ENCODE peak calls at places on chromosomes 3 and 15, in four cellular contexts. One of them, this sample, is unnamed.

GRCh38 chr3:127064391-127065137 is 81.6 kb downstream of the PLXNA1 start:
- DNase-seq in NCI-H748 treated with DMSO at 0.1 percent for 48 hours: no peak
- DNase-seq in activated naive CD8-positive, alpha-beta T cell treated with anti-CD3 and anti-CD28 coated beads, Interleukin-2, amount 50 U/mL, for 16 hours: no peak
- DNase-seq in activated CD8-positive, alpha-beta T cell treated with anti-CD3 and anti-CD28 coated beads for 36 hours: no peak
- DNase-seq in this sample: peak; percentile 40

GRCh38 chr15:75713338-75713895 is 769 bp upstream of the CSPG4 start:
- DNase-seq in activated naive CD8-positive, alpha-beta T cell treated with anti-CD3 and anti-CD28 coated beads, Interleukin-2, amount 50 U/mL, for 16 hours: no peak
- DNase-seq in NCI-H748 treated with DMSO at 0.1 percent for 48 hours: no peak
- DNase-seq in activated CD8-positive, alpha-beta T cell treated with anti-CD3 and anti-CD28 coated beads for 36 hours: no peak
- DNase-seq in this sample: peak; percentile 38

GRCh38 chr3:114308830-114309229 is 15.0 kb downstream of the TIGIT start:
- DNase-seq in activated naive CD8-positive, alpha-beta T cell treated with anti-CD3 and anti-CD28 coated beads, Interleukin-2, amount 50 U/mL, for 16 hours: no peak
- DNase-seq in NCI-H748 treated with DMSO at 0.1 percent for 48 hours: no peak
- DNase-seq in activated CD8-positive, alpha-beta T cell treated with anti-CD3 and anti-CD28 coated beads for 36 hours: peak; percentile 71
- DNase-seq in this sample: no peak

GRCh38 chr3:4314688-4315087 is 11.5 kb downstream of the SETMAR start:
- DNase-seq in activated naive CD8-positive, alpha-beta T cell treated with anti-CD3 and anti-CD28 coated beads, Interleukin-2, amount 50 U/mL, for 16 hours: no peak
- DNase-seq in activated CD8-positive, alpha-beta T cell treated with anti-CD3 and anti-CD28 coated beads for 36 hours: no peak
- DNase-seq in NCI-H748 treated with DMSO at 0.1 percent for 48 hours: no peak
- DNase-seq in this sample: no peak

GRCh38 chr3:156727519-156728205 is 53.3 kb downstream of the TIPARP start:
- DNase-seq in activated CD8-positive, alpha-beta T cell treated with anti-CD3 and anti-CD28 coated beads for 36 hours: peak; percentile 13
- DNase-seq in activated naive CD8-positive, alpha-beta T cell treated with anti-CD3 and anti-CD28 coated beads, Interleukin-2, amount 50 U/mL, for 16 hours: no peak
- DNase-seq in NCI-H748 treated with DMSO at 0.1 percent for 48 hours: no peak
- DNase-seq in this sample: no peak

GRCh38 chr15:96162322-96162721 is 168.2 kb upstream of the NR2F2 start:
- DNase-seq in activated naive CD8-positive, alpha-beta T cell treated with anti-CD3 and anti-CD28 coated beads, Interleukin-2, amount 50 U/mL, for 16 hours: no peak
- DNase-seq in activated CD8-positive, alpha-beta T cell treated with anti-CD3 and anti-CD28 coated beads for 36 hours: no peak
- DNase-seq in NCI-H748 treated with DMSO at 0.1 percent for 48 hours: no peak
- DNase-seq in this sample: no peak

GRCh38 chr3:45842851-45843625 is 1.1 kb upstream of the LZTFL1 start:
- DNase-seq in activated naive CD8-positive, alpha-beta T cell treated with anti-CD3 and anti-CD28 coated beads, Interleukin-2, amount 50 U/mL, for 16 hours: no peak
- DNase-seq in activated CD8-positive, alpha-beta T cell treated with anti-CD3 and anti-CD28 coated beads for 36 hours: no peak
- DNase-seq in NCI-H748 treated with DMSO at 0.1 percent for 48 hours: no peak
- DNase-seq in this sample: no peak

GRCh38 chr15:99165020-99165790 is 60.3 kb downstream of the SYNM start:
- DNase-seq in activated CD8-positive, alpha-beta T cell treated with anti-CD3 and anti-CD28 coated beads for 36 hours: no peak
- DNase-seq in activated naive CD8-positive, alpha-beta T cell treated with anti-CD3 and anti-CD28 coated beads, Interleukin-2, amount 50 U/mL, for 16 hours: no peak
- DNase-seq in NCI-H748 treated with DMSO at 0.1 percent for 48 hours: no peak
- DNase-seq in this sample: no peak

GRCh38 chr15:28022961-28023360 is 76.2 kb downstream of the OCA2 start:
- DNase-seq in activated naive CD8-positive, alpha-beta T cell treated with anti-CD3 and anti-CD28 coated beads, Interleukin-2, amount 50 U/mL, for 16 hours: no peak
- DNase-seq in NCI-H748 treated with DMSO at 0.1 percent for 48 hours: no peak
- DNase-seq in activated CD8-positive, alpha-beta T cell treated with anti-CD3 and anti-CD28 coated beads for 36 hours: no peak
- DNase-seq in this sample: no peak

GRCh38 chr3:58562498-58562897 is 14.7 kb downstream of the FAM107A start:
- DNase-seq in NCI-H748 treated with DMSO at 0.1 percent for 48 hours: no peak
- DNase-seq in activated CD8-positive, alpha-beta T cell treated with anti-CD3 and anti-CD28 coated beads for 36 hours: no peak
- DNase-seq in activated naive CD8-positive, alpha-beta T cell treated with anti-CD3 and anti-CD28 coated beads, Interleukin-2, amount 50 U/mL, for 16 hours: no peak
- DNase-seq in this sample: no peak

GRCh38 chr3:80770106-80771079 is 991.1 kb downstream of the GBE1 start:
- DNase-seq in activated naive CD8-positive, alpha-beta T cell treated with anti-CD3 and anti-CD28 coated beads, Interleukin-2, amount 50 U/mL, for 16 hours: no peak
- DNase-seq in NCI-H748 treated with DMSO at 0.1 percent for 48 hours: peak; percentile 29
- DNase-seq in activated CD8-positive, alpha-beta T cell treated with anti-CD3 and anti-CD28 coated beads for 36 hours: no peak
- DNase-seq in this sample: no peak

GRCh38 chr3:195250473-195251251 is 20.3 kb downstream of the XXYLT1 start:
- DNase-seq in NCI-H748 treated with DMSO at 0.1 percent for 48 hours: no peak
- DNase-seq in activated naive CD8-positive, alpha-beta T cell treated with anti-CD3 and anti-CD28 coated beads, Interleukin-2, amount 50 U/mL, for 16 hours: no peak
- DNase-seq in activated CD8-positive, alpha-beta T cell treated with anti-CD3 and anti-CD28 coated beads for 36 hours: no peak
- DNase-seq in this sample: no peak

GRCh38 chr3:55330756-55331155 is 156.3 kb downstream of the WNT5A start:
- DNase-seq in activated naive CD8-positive, alpha-beta T cell treated with anti-CD3 and anti-CD28 coated beads, Interleukin-2, amount 50 U/mL, for 16 hours: no peak
- DNase-seq in activated CD8-positive, alpha-beta T cell treated with anti-CD3 and anti-CD28 coated beads for 36 hours: no peak
- DNase-seq in NCI-H748 treated with DMSO at 0.1 percent for 48 hours: no peak
- DNase-seq in this sample: peak; percentile 70

GRCh38 chr15:78335985-78336384 is 4.2 kb upstream of the CRABP1 start:
- DNase-seq in NCI-H748 treated with DMSO at 0.1 percent for 48 hours: no peak
- DNase-seq in activated naive CD8-positive, alpha-beta T cell treated with anti-CD3 and anti-CD28 coated beads, Interleukin-2, amount 50 U/mL, for 16 hours: no peak
- DNase-seq in activated CD8-positive, alpha-beta T cell treated with anti-CD3 and anti-CD28 coated beads for 36 hours: no peak
- DNase-seq in this sample: no peak

GRCh38 chr3:4290272-4290893 is 12.8 kb upstream of the SETMAR start:
- DNase-seq in activated naive CD8-positive, alpha-beta T cell treated with anti-CD3 and anti-CD28 coated beads, Interleukin-2, amount 50 U/mL, for 16 hours: no peak
- DNase-seq in NCI-H748 treated with DMSO at 0.1 percent for 48 hours: peak; percentile 12
- DNase-seq in activated CD8-positive, alpha-beta T cell treated with anti-CD3 and anti-CD28 coated beads for 36 hours: peak; percentile 63
- DNase-seq in this sample: peak; percentile 48

GRCh38 chr15:67999320-68000100 is 54.6 kb upstream of the PIAS1 start:
- DNase-seq in activated CD8-positive, alpha-beta T cell treated with anti-CD3 and anti-CD28 coated beads for 36 hours: no peak
- DNase-seq in NCI-H748 treated with DMSO at 0.1 percent for 48 hours: no peak
- DNase-seq in activated naive CD8-positive, alpha-beta T cell treated with anti-CD3 and anti-CD28 coated beads, Interleukin-2, amount 50 U/mL, for 16 hours: no peak
- DNase-seq in this sample: no peak

GRCh38 chr15:52783191-52783829 is 6.8 kb downstream of the ONECUT1 start:
- DNase-seq in activated CD8-positive, alpha-beta T cell treated with anti-CD3 and anti-CD28 coated beads for 36 hours: no peak
- DNase-seq in activated naive CD8-positive, alpha-beta T cell treated with anti-CD3 and anti-CD28 coated beads, Interleukin-2, amount 50 U/mL, for 16 hours: no peak
- DNase-seq in NCI-H748 treated with DMSO at 0.1 percent for 48 hours: no peak
- DNase-seq in this sample: no peak

GRCh38 chr3:134326760-134327593 is 47.3 kb downstream of the AMOTL2 start:
- DNase-seq in activated naive CD8-positive, alpha-beta T cell treated with anti-CD3 and anti-CD28 coated beads, Interleukin-2, amount 50 U/mL, for 16 hours: no peak
- DNase-seq in NCI-H748 treated with DMSO at 0.1 percent for 48 hours: no peak
- DNase-seq in activated CD8-positive, alpha-beta T cell treated with anti-CD3 and anti-CD28 coated beads for 36 hours: no peak
- DNase-seq in this sample: peak; percentile 94

GRCh38 chr15:43648649-43649429 is at the start of gene CATSPER2:
- DNase-seq in activated naive CD8-positive, alpha-beta T cell treated with anti-CD3 and anti-CD28 coated beads, Interleukin-2, amount 50 U/mL, for 16 hours: no peak
- DNase-seq in activated CD8-positive, alpha-beta T cell treated with anti-CD3 and anti-CD28 coated beads for 36 hours: no peak
- DNase-seq in NCI-H748 treated with DMSO at 0.1 percent for 48 hours: no peak
- DNase-seq in this sample: no peak

GRCh38 chr3:130395916-130396315 is 50.4 kb downstream of the COL6A5 start:
- DNase-seq in activated naive CD8-positive, alpha-beta T cell treated with anti-CD3 and anti-CD28 coated beads, Interleukin-2, amount 50 U/mL, for 16 hours: no peak
- DNase-seq in activated CD8-positive, alpha-beta T cell treated with anti-CD3 and anti-CD28 coated beads for 36 hours: no peak
- DNase-seq in NCI-H748 treated with DMSO at 0.1 percent for 48 hours: peak; percentile 0
- DNase-seq in this sample: peak; percentile 86

GRCh38 chr15:57259511-57260143 is 116.7 kb upstream of the CGNL1 start:
- DNase-seq in NCI-H748 treated with DMSO at 0.1 percent for 48 hours: peak; percentile 88
- DNase-seq in activated CD8-positive, alpha-beta T cell treated with anti-CD3 and anti-CD28 coated beads for 36 hours: no peak
- DNase-seq in activated naive CD8-positive, alpha-beta T cell treated with anti-CD3 and anti-CD28 coated beads, Interleukin-2, amount 50 U/mL, for 16 hours: no peak
- DNase-seq in this sample: no peak

GRCh38 chr3:49785565-49786356 is 581 bp downstream of the IP6K1 start:
- DNase-seq in activated naive CD8-positive, alpha-beta T cell treated with anti-CD3 and anti-CD28 coated beads, Interleukin-2, amount 50 U/mL, for 16 hours: no peak
- DNase-seq in NCI-H748 treated with DMSO at 0.1 percent for 48 hours: no peak
- DNase-seq in activated CD8-positive, alpha-beta T cell treated with anti-CD3 and anti-CD28 coated beads for 36 hours: peak; percentile 47
- DNase-seq in this sample: peak; percentile 62

GRCh38 chr3:53282581-53282980 is 26.8 kb upstream of the TKT start:
- DNase-seq in activated naive CD8-positive, alpha-beta T cell treated with anti-CD3 and anti-CD28 coated beads, Interleukin-2, amount 50 U/mL, for 16 hours: no peak
- DNase-seq in NCI-H748 treated with DMSO at 0.1 percent for 48 hours: no peak
- DNase-seq in activated CD8-positive, alpha-beta T cell treated with anti-CD3 and anti-CD28 coated beads for 36 hours: no peak
- DNase-seq in this sample: no peak

GRCh38 chr3:46183330-46183729 is 24.8 kb downstream of the CCR1 start:
- DNase-seq in activated CD8-positive, alpha-beta T cell treated with anti-CD3 and anti-CD28 coated beads for 36 hours: no peak
- DNase-seq in activated naive CD8-positive, alpha-beta T cell treated with anti-CD3 and anti-CD28 coated beads, Interleukin-2, amount 50 U/mL, for 16 hours: no peak
- DNase-seq in NCI-H748 treated with DMSO at 0.1 percent for 48 hours: no peak
- DNase-seq in this sample: no peak

GRCh38 chr15:60004019-60004845 is at the start of gene FOXB1:
- DNase-seq in activated naive CD8-positive, alpha-beta T cell treated with anti-CD3 and anti-CD28 coated beads, Interleukin-2, amount 50 U/mL, for 16 hours: no peak
- DNase-seq in activated CD8-positive, alpha-beta T cell treated with anti-CD3 and anti-CD28 coated beads for 36 hours: peak; percentile 53
- DNase-seq in NCI-H748 treated with DMSO at 0.1 percent for 48 hours: peak; percentile 45
- DNase-seq in this sample: no peak

GRCh38 chr15:84840741-84841429 is 23.7 kb downstream of the ALPK3 start:
- DNase-seq in activated naive CD8-positive, alpha-beta T cell treated with anti-CD3 and anti-CD28 coated beads, Interleukin-2, amount 50 U/mL, for 16 hours: no peak
- DNase-seq in NCI-H748 treated with DMSO at 0.1 percent for 48 hours: no peak
- DNase-seq in activated CD8-positive, alpha-beta T cell treated with anti-CD3 and anti-CD28 coated beads for 36 hours: no peak
- DNase-seq in this sample: peak; percentile 86

This sample was measured in mesenchymal stem cell.